ENCODE peak calls at places on chromosomes 4 and X, in nine cellular contexts. R, C, T, N, F, X, V, D and S are unnamed samples.

GRCh38 chr4:2300431-2300861 is 38.5 kb upstream of the MXD4 start:
- DNase-seq in D (no peak), N (no peak), R (no peak), V (no peak), X (no peak), T (no peak), F (no peak), C (no peak), S (no peak)

GRCh38 chr4:3945511-3946290 is 179.5 kb downstream of the ADRA2C start:
- DNase-seq in N (no peak), X (no peak), V (no peak), F (no peak), D (no peak), R (no peak), C (no peak), T (no peak), S (no peak)

GRCh38 chrX:119574394-119575266 is at the start of gene UBE2A:
- DNase-seq in F (peak), N (peak), T (peak), D (peak), R (peak), V (peak), C (peak), X (peak), S (peak)

GRCh38 chr4:174225247-174226054 is 58.0 kb downstream of the FBXO8 start:
- DNase-seq in V (no peak), N (no peak), D (no peak), F (no peak), R (no peak), T (no peak), X (no peak), C (no peak), S (no peak)

GRCh38 chrX:69538321-69538876 is 34.3 kb downstream of the NALF2 start:
- DNase-seq in V (peak), R (peak), N (peak), D (peak), T (peak), F (peak), X (peak), C (no peak), S (peak)

GRCh38 chr4:82639947-82640346 is 78.2 kb upstream of the TMEM150C start:
- DNase-seq in N (no peak), R (no peak), C (no peak), T (no peak), F (no peak), X (no peak), V (no peak), D (no peak), S (no peak)

GRCh38 chrX:43526206-43526605 is 129.9 kb upstream of the MAOA start:
- DNase-seq in T (no peak), F (no peak), V (no peak), N (no peak), C (no peak), R (no peak), X (no peak), D (no peak), S (no peak)

GRCh38 chr4:53586121-53586816 is 5.0 kb downstream of the LNX1 start:
- DNase-seq in R (no peak), N (peak), X (peak), F (peak), C (peak), T (no peak), V (peak), D (peak), S (peak)

GRCh38 chr4:41320278-41320677 is 63.5 kb downstream of the UCHL1 start:
- DNase-seq in X (no peak), N (no peak), R (no peak), D (no peak), F (no peak), C (no peak), T (no peak), V (no peak), S (peak)

GRCh38 chrX:102684772-102685520 is 27.3 kb upstream of the GPRASP2 start:
- DNase-seq in D (no peak), N (no peak), V (no peak), X (no peak), T (no peak), F (no peak), C (no peak), R (peak), S (peak)

GRCh38 chr4:162274354-162274753 is 110.6 kb upstream of the FSTL5 start:
- DNase-seq in C (no peak), T (no peak), F (peak), N (no peak), X (no peak), R (peak), D (no peak), V (no peak), S (peak)

GRCh38 chr4:88998941-88999340 is 58.0 kb downstream of the FAM13A start:
- DNase-seq in X (no peak), D (no peak), T (no peak), R (no peak), C (no peak), F (no peak), N (no peak), V (no peak), S (no peak)

GRCh38 chr4:44447563-44448504 is 775 bp downstream of the KCTD8 start:
- DNase-seq in R (peak), C (peak), D (peak), T (peak), X (no peak), V (peak), F (peak), N (peak), S (peak)

GRCh38 chr4:152860057-152860456 is 76.1 kb upstream of the FHDC1 start:
- DNase-seq in F (peak), X (no peak), V (peak), C (peak), D (no peak), R (no peak), T (no peak), N (no peak), S (peak)

GRCh38 chr4:94571720-94572119 is 120.0 kb downstream of the PDLIM5 start:
- DNase-seq in T (no peak), R (no peak), X (no peak), C (no peak), D (no peak), F (no peak), N (no peak), V (no peak), S (no peak)

GRCh38 chrX:71604141-71604540 is 14.2 kb downstream of the CXCR3 start:
- DNase-seq in C (peak), N (no peak), F (peak), V (peak), D (no peak), T (no peak), R (no peak), X (no peak), S (no peak)